ENCODE peak calls at places on chromosomes 2 and 18, in four cellular contexts. One of them, this sample, is unnamed.

GRCh38 chr2:130351495-130352125 is 4.2 kb upstream of the PTPN18 start:
- DNase-seq in hepatocyte: no peak
- DNase-seq in DND-41: no peak
- DNase-seq in neuronal stem cell: no peak
- DNase-seq in this sample: no peak

GRCh38 chr2:174602741-174603140 is 5.1 kb upstream of the WIPF1 start:
- DNase-seq in neuronal stem cell: no peak
- DNase-seq in DND-41: no peak
- DNase-seq in hepatocyte: no peak
- DNase-seq in this sample: no peak

GRCh38 chr2:38655441-38655840 is 10.5 kb upstream of the GALM start:
- DNase-seq in neuronal stem cell: no peak
- DNase-seq in hepatocyte: no peak
- DNase-seq in DND-41: no peak
- DNase-seq in this sample: no peak

GRCh38 chr2:41966431-41966893 is 81.4 kb upstream of the PKDCC start:
- DNase-seq in DND-41: no peak
- DNase-seq in neuronal stem cell: no peak
- DNase-seq in hepatocyte: peak
- DNase-seq in this sample: peak

GRCh38 chr2:17958486-17959092 is 80.1 kb downstream of the KCNS3 start:
- DNase-seq in hepatocyte: no peak
- DNase-seq in neuronal stem cell: no peak
- DNase-seq in DND-41: no peak
- DNase-seq in this sample: no peak

GRCh38 chr2:174778479-174778962 is 14.2 kb upstream of the CHRNA1 start:
- DNase-seq in DND-41: peak
- DNase-seq in hepatocyte: peak
- DNase-seq in neuronal stem cell: no peak
- DNase-seq in this sample: peak

GRCh38 chr2:26488463-26489212 is 10.7 kb upstream of the OTOF start:
- DNase-seq in hepatocyte: no peak
- DNase-seq in neuronal stem cell: no peak
- DNase-seq in DND-41: no peak
- DNase-seq in this sample: no peak

GRCh38 chr2:196592331-196592911 is 47.1 kb upstream of the CCDC150 start:
- DNase-seq in hepatocyte: no peak
- DNase-seq in neuronal stem cell: peak
- DNase-seq in DND-41: peak
- DNase-seq in this sample: no peak

GRCh38 chr18:39845086-39845485 is 2109.9 kb upstream of the PIK3C3 start:
- DNase-seq in DND-41: no peak
- DNase-seq in neuronal stem cell: no peak
- DNase-seq in hepatocyte: no peak
- DNase-seq in this sample: no peak

GRCh38 chr2:237588044-237588696 is 2.4 kb downstream of the RAB17 start:
- DNase-seq in hepatocyte: no peak
- DNase-seq in neuronal stem cell: no peak
- DNase-seq in DND-41: no peak
- DNase-seq in this sample: no peak

GRCh38 chr2:237585590-237586221 is 4.8 kb downstream of the RAB17 start:
- DNase-seq in neuronal stem cell: no peak
- DNase-seq in DND-41: no peak
- DNase-seq in hepatocyte: no peak
- DNase-seq in this sample: no peak

GRCh38 chr2:237581751-237582746 is 8.5 kb downstream of the RAB17 start:
- DNase-seq in neuronal stem cell: peak
- DNase-seq in DND-41: no peak
- DNase-seq in hepatocyte: peak
- DNase-seq in this sample: no peak

GRCh38 chr2:237581326-237581725 is 9.2 kb downstream of the RAB17 start:
- DNase-seq in DND-41: no peak
- DNase-seq in neuronal stem cell: no peak
- DNase-seq in hepatocyte: no peak
- DNase-seq in this sample: no peak

DNA sequence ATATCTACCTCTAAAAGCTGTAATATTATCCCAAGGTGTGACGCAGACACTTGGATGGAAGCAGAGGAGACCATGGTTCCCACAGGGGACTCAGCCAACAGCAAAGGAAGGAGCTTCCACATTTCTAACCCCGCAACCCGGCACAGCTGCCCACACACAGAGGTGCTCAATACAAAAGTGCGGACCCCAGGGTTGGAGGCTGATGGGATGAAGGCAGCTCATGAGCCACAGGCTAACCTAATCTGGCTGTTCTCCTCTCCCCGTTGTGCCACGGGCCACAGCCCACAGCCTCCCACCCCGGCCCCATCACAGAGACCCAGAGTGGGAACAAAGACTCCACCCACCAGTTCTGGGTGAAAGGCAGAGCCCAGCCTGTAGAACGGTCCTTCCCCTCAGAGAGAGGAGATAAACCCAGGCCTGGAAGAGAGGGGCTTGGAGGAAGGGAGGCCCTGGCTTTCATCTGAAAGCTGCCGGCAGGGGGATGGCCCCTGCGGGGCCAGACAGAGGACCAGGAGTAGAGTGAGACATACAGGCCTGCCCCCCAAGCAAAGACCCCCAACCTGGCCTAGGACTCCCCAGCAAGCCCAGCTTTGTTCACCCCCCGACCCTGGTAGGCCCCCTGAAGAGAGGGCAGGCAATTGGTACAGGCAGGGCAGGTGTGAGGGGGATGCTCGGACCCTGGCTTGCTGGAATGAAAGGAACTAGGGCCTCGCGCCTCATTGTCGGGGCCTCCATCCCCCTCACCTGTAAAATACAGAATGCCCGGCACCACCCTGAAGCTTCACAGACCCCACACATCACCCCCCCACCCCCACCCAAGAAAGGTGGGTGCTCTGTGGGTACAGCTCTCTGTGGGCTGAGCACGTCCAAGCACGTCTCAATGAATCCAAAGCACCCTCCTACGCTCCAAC is 6.9 kb downstream of the RAB17 start:
- DNase-seq in hepatocyte: no peak
- DNase-seq in neuronal stem cell: no peak
- DNase-seq in DND-41: no peak
- DNase-seq in this sample: no peak
- H3K4me2 ChIP-seq in hepatocyte: no peak
- H3K4me2 ChIP-seq in neuronal stem cell: no peak
- H3K4me2 ChIP-seq in DND-41: no peak
- H3K4me2 ChIP-seq in this sample: no peak

GRCh38 chr2:132747046-132747445 is 77.0 kb upstream of the LYPD1 start:
- DNase-seq in DND-41: no peak
- DNase-seq in neuronal stem cell: no peak
- DNase-seq in hepatocyte: no peak
- DNase-seq in this sample: no peak
- H2AFZ ChIP-seq in DND-41: no peak
- H2AFZ ChIP-seq in neuronal stem cell: no peak
- H2AFZ ChIP-seq in hepatocyte: no peak
- H2AFZ ChIP-seq in this sample: no peak

GRCh38 chr2:121721926-121722325 is 14.7 kb downstream of the NIFK start:
- DNase-seq in neuronal stem cell: no peak
- DNase-seq in DND-41: no peak
- DNase-seq in hepatocyte: no peak
- DNase-seq in this sample: no peak
- H3K4me3 ChIP-seq in neuronal stem cell: no peak
- H3K4me3 ChIP-seq in DND-41: no peak
- H3K4me3 ChIP-seq in hepatocyte: no peak
- H3K4me3 ChIP-seq in this sample: no peak

DNA sequence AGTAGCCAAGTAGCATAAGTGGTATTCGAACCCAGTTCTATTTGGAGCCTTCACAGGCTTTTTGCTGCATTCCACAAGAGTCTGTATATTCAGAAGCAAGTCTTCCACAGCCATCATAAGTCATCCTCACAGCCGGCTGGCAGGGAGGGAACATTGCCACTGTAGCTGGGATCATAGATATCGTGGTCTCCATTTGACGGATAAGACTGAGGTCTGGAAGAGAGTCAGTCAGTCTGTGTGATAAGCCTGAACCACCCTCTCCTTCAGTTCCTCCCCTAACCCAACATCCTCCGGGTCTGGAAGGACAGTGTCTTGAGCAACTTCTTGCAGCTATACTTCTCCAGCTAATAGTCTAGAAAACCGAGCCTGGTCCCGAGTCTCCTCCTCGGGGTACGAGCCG is 17.0 kb upstream of the C1QL2 start:
- DNase-seq in hepatocyte: no peak
- DNase-seq in neuronal stem cell: no peak
- DNase-seq in DND-41: no peak
- DNase-seq in this sample: no peak
- H3K4me2 ChIP-seq in hepatocyte: no peak
- H3K4me2 ChIP-seq in neuronal stem cell: no peak
- H3K4me2 ChIP-seq in DND-41: no peak
- H3K4me2 ChIP-seq in this sample: no peak

GRCh38 chr2:186559848-186560247 is 30.0 kb upstream of the ITGAV start:
- DNase-seq in neuronal stem cell: no peak
- DNase-seq in DND-41: no peak
- DNase-seq in hepatocyte: no peak
- DNase-seq in this sample: no peak

GRCh38 chr2:186562209-186562578 is 27.7 kb upstream of the ITGAV start:
- DNase-seq in neuronal stem cell: no peak
- DNase-seq in hepatocyte: no peak
- DNase-seq in DND-41: no peak
- DNase-seq in this sample: no peak

GRCh38 chr2:186559370-186559769 is 30.5 kb upstream of the ITGAV start:
- DNase-seq in neuronal stem cell: no peak
- DNase-seq in hepatocyte: no peak
- DNase-seq in DND-41: no peak
- DNase-seq in this sample: no peak

GRCh38 chr2:186560254-186560653 is 29.6 kb upstream of the ITGAV start:
- DNase-seq in DND-41: no peak
- DNase-seq in neuronal stem cell: no peak
- DNase-seq in hepatocyte: no peak
- DNase-seq in this sample: no peak

GRCh38 chr2:186561467-186562208 is 28.2 kb upstream of the ITGAV start:
- DNase-seq in DND-41: no peak
- DNase-seq in hepatocyte: no peak
- DNase-seq in neuronal stem cell: no peak
- DNase-seq in this sample: no peak
- H2AFZ ChIP-seq in DND-41: no peak
- H2AFZ ChIP-seq in hepatocyte: no peak
- H2AFZ ChIP-seq in neuronal stem cell: no peak
- H2AFZ ChIP-seq in this sample: no peak

GRCh38 chr18:76620326-76620813 is 125.3 kb upstream of the ZNF516 start:
- DNase-seq in hepatocyte: peak
- DNase-seq in DND-41: no peak
- DNase-seq in neuronal stem cell: peak
- DNase-seq in this sample: no peak
- H3K4me3 ChIP-seq in hepatocyte: peak
- H3K4me3 ChIP-seq in DND-41: no peak
- H3K4me3 ChIP-seq in neuronal stem cell: peak
- H3K4me3 ChIP-seq in this sample: no peak

GRCh38 chr2:58574873-58575272 is 333.7 kb upstream of the FANCL start:
- DNase-seq in neuronal stem cell: no peak
- DNase-seq in DND-41: no peak
- DNase-seq in hepatocyte: no peak
- DNase-seq in this sample: no peak
- H3K4me2 ChIP-seq in neuronal stem cell: no peak
- H3K4me2 ChIP-seq in DND-41: no peak
- H3K4me2 ChIP-seq in hepatocyte: no peak
- H3K4me2 ChIP-seq in this sample: no peak

DNA sequence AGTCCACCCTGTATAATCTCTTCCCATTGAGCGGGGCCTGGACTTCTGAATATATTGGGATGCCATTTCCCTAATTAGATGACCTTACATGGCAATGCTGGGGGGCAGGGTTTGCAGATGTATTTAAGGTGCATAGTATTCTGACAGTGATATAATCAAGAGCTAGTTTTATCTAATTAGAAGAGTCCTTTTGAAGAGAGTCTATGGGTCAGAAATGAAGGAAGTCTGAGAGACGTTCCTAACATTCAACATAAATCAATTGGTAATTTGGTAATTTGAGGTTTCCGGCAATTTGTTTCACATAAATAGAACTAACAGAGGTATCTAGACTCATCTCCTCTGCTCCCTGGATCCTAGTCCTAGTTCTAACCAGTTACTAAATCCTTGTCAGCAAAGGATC is 25.7 kb upstream of the UXS1 start:
- DNase-seq in DND-41: no peak
- DNase-seq in hepatocyte: no peak
- DNase-seq in neuronal stem cell: no peak
- DNase-seq in this sample: no peak
- H2AFZ ChIP-seq in DND-41: no peak
- H2AFZ ChIP-seq in hepatocyte: no peak
- H2AFZ ChIP-seq in neuronal stem cell: peak
- H2AFZ ChIP-seq in this sample: no peak